ENCODE peak calls at places on chromosomes 5 and 9, in five cellular contexts. One of them, this sample, is unnamed.

GRCh38 chr9:68841292-68842052 is 136.4 kb downstream of the PIP5K1B start:
- DNase-seq in foreskin keratinocyte: no peak
- DNase-seq in WTC11: no peak
- DNase-seq in choroid plexus epithelial cell: no peak
- DNase-seq in brain microvascular endothelial cell: no peak
- DNase-seq in this sample: no peak

GRCh38 chr5:115243412-115243811 is 19.3 kb downstream of the PGGT1B start:
- DNase-seq in brain microvascular endothelial cell: no peak
- DNase-seq in WTC11: no peak
- DNase-seq in foreskin keratinocyte: peak; percentile 57
- DNase-seq in choroid plexus epithelial cell: peak; percentile 47
- DNase-seq in this sample: no peak

GRCh38 chr9:29668732-29669131 is 2095.5 kb upstream of the C9orf72 start:
- DNase-seq in foreskin keratinocyte: peak; percentile 40
- DNase-seq in brain microvascular endothelial cell: no peak
- DNase-seq in choroid plexus epithelial cell: peak; percentile 28
- DNase-seq in WTC11: no peak
- DNase-seq in this sample: no peak

GRCh38 chr5:156383510-156383909 is 56.5 kb downstream of the SGCD start:
- DNase-seq in foreskin keratinocyte: peak; percentile 24
- DNase-seq in WTC11: no peak
- DNase-seq in choroid plexus epithelial cell: peak; percentile 24
- DNase-seq in brain microvascular endothelial cell: no peak
- DNase-seq in this sample: no peak

GRCh38 chr5:146906803-146907202 is 28.2 kb upstream of the PPP2R2B start:
- DNase-seq in brain microvascular endothelial cell: no peak
- DNase-seq in choroid plexus epithelial cell: no peak
- DNase-seq in WTC11: peak; percentile 76
- DNase-seq in foreskin keratinocyte: no peak
- DNase-seq in this sample: no peak

GRCh38 chr9:4574657-4575243 is 84.5 kb downstream of the SLC1A1 start:
- DNase-seq in choroid plexus epithelial cell: no peak
- DNase-seq in foreskin keratinocyte: no peak
- DNase-seq in WTC11: no peak
- DNase-seq in brain microvascular endothelial cell: no peak
- DNase-seq in this sample: no peak

GRCh38 chr5:2754621-2755370 is 3.3 kb upstream of the IRX2 start:
- DNase-seq in brain microvascular endothelial cell: no peak
- DNase-seq in choroid plexus epithelial cell: no peak
- DNase-seq in WTC11: peak; percentile 57
- DNase-seq in foreskin keratinocyte: no peak
- DNase-seq in this sample: no peak

GRCh38 chr5:137245438-137245837 is 253.7 kb downstream of the SPOCK1 start:
- DNase-seq in brain microvascular endothelial cell: no peak
- DNase-seq in WTC11: no peak
- DNase-seq in choroid plexus epithelial cell: no peak
- DNase-seq in foreskin keratinocyte: no peak
- DNase-seq in this sample: no peak

GRCh38 chr5:135030123-135030517 is 3.9 kb downstream of the PITX1 start:
- DNase-seq in choroid plexus epithelial cell: no peak
- DNase-seq in foreskin keratinocyte: no peak
- DNase-seq in WTC11: no peak
- DNase-seq in brain microvascular endothelial cell: no peak
- DNase-seq in this sample: no peak

GRCh38 chr5:32707394-32707997 is 3.6 kb upstream of the NPR3 start:
- DNase-seq in brain microvascular endothelial cell: no peak
- DNase-seq in choroid plexus epithelial cell: peak; percentile 67
- DNase-seq in WTC11: no peak
- DNase-seq in foreskin keratinocyte: peak; percentile 15
- DNase-seq in this sample: no peak

GRCh38 chr5:154862766-154863165 is 4.3 kb downstream of the CNOT8 start:
- DNase-seq in choroid plexus epithelial cell: peak; percentile 47
- DNase-seq in foreskin keratinocyte: no peak
- DNase-seq in brain microvascular endothelial cell: no peak
- DNase-seq in WTC11: no peak
- DNase-seq in this sample: no peak

GRCh38 chr9:129208191-129209091 is 30.4 kb upstream of the IER5L start:
- DNase-seq in brain microvascular endothelial cell: no peak
- DNase-seq in foreskin keratinocyte: peak; percentile 58
- DNase-seq in choroid plexus epithelial cell: no peak
- DNase-seq in WTC11: peak; percentile 84
- DNase-seq in this sample: no peak

GRCh38 chr5:149904293-149904886 is 40.2 kb downstream of the PDE6A start:
- DNase-seq in WTC11: no peak
- DNase-seq in foreskin keratinocyte: no peak
- DNase-seq in brain microvascular endothelial cell: no peak
- DNase-seq in choroid plexus epithelial cell: peak; percentile 49
- DNase-seq in this sample: no peak

DNA sequence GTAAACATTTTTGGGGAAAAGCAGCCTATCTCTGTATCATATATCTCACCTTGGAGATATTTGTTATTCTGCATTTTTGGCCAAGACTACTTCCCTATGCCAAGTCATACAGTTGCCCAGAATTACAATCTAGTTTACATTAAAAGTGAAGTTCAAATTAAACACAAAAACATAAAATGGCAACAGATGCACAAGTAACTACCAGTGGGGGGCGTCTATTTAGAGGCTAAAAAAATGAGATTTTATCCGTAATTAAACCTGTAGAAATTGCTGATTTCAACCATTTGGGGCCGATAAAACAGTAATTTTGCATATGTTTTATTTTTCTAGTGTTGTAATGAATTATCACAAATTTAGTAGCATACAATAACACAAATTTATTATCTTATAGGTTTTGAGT is 787.1 kb upstream of the CHD1 start:
- DNase-seq in choroid plexus epithelial cell: no peak
- DNase-seq in brain microvascular endothelial cell: no peak
- DNase-seq in WTC11: no peak
- DNase-seq in foreskin keratinocyte: no peak
- DNase-seq in this sample: no peak
- TF ChIP-seq CTCF in choroid plexus epithelial cell: no peak
- TF ChIP-seq CTCF in brain microvascular endothelial cell: no peak
- TF ChIP-seq CTCF in WTC11: no peak
- TF ChIP-seq CTCF in foreskin keratinocyte: peak; percentile 11
- TF ChIP-seq CTCF in this sample: peak; percentile 42

DNA sequence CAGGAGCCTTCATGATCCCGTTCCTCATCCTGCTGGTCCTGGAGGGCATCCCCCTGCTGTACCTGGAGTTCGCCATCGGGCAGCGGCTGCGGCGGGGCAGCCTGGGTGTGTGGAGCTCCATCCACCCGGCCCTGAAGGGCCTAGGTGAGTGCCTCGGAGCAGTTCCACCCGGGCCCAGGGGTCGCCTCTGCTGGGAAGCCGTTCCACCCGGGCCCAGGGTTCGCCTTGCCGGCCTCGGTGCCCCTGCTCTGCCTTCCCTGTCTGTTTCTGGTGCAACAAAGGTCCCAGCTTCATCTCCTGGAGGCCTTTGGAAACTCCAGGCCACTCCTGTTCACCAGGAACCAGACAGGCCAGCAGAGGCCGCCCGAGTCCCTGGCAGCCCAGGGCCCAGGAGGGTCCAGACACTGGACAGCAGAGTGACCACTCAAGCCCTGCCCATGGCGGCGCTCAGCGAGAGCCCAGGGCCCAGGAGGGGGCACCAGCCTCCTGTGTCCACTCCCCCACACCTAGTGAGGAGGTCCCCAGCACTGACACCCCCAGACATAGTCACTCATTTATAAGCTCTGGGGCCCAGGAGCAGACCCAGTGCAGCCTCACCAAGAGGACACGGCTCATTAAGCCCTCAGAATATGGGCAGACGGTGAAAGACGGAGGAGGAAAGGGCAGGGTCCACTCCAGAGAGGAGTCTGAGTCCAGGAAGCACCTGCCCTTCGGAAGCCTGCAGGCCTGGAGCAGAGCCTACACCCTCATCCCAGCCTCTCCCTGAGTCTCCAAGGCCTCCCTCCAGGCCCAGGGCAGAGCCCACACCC is 7.6 kb downstream of the SLC6A19 start:
- DNase-seq in foreskin keratinocyte: no peak
- DNase-seq in WTC11: peak; percentile 18
- DNase-seq in brain microvascular endothelial cell: no peak
- DNase-seq in choroid plexus epithelial cell: peak; percentile 28
- DNase-seq in this sample: no peak
- TF ChIP-seq CTCF in foreskin keratinocyte: peak; percentile 38
- TF ChIP-seq CTCF in WTC11: no peak
- TF ChIP-seq CTCF in brain microvascular endothelial cell: peak; percentile 62
- TF ChIP-seq CTCF in choroid plexus epithelial cell: peak; percentile 59
- TF ChIP-seq CTCF in this sample: peak; percentile 65

GRCh38 chr5:169089343-169089742 is 211.6 kb downstream of the SLIT3 start:
- DNase-seq in brain microvascular endothelial cell: no peak
- DNase-seq in WTC11: no peak
- DNase-seq in choroid plexus epithelial cell: no peak
- DNase-seq in foreskin keratinocyte: peak; percentile 68
- DNase-seq in this sample: no peak
- TF ChIP-seq CTCF in brain microvascular endothelial cell: peak; percentile 36
- TF ChIP-seq CTCF in WTC11: no peak
- TF ChIP-seq CTCF in choroid plexus epithelial cell: no peak
- TF ChIP-seq CTCF in foreskin keratinocyte: peak; percentile 46
- TF ChIP-seq CTCF in this sample: no peak

GRCh38 chr5:64344501-64344900 is 161.3 kb upstream of the RGS7BP start:
- DNase-seq in foreskin keratinocyte: no peak
- DNase-seq in WTC11: no peak
- DNase-seq in choroid plexus epithelial cell: no peak
- DNase-seq in brain microvascular endothelial cell: no peak
- DNase-seq in this sample: no peak

GRCh38 chr5:64341340-64341739 is 164.5 kb upstream of the RGS7BP start:
- DNase-seq in brain microvascular endothelial cell: no peak
- DNase-seq in foreskin keratinocyte: no peak
- DNase-seq in choroid plexus epithelial cell: no peak
- DNase-seq in WTC11: no peak
- DNase-seq in this sample: no peak

GRCh38 chr5:64347308-64347707 is 158.5 kb upstream of the RGS7BP start:
- DNase-seq in brain microvascular endothelial cell: peak; percentile 12
- DNase-seq in foreskin keratinocyte: no peak
- DNase-seq in choroid plexus epithelial cell: peak; percentile 18
- DNase-seq in WTC11: no peak
- DNase-seq in this sample: no peak
- TF ChIP-seq CTCF in brain microvascular endothelial cell: no peak
- TF ChIP-seq CTCF in foreskin keratinocyte: peak; percentile 45
- TF ChIP-seq CTCF in choroid plexus epithelial cell: no peak
- TF ChIP-seq CTCF in WTC11: no peak
- TF ChIP-seq CTCF in this sample: no peak